ENCODE peak calls at places on chromosome 10, in six cellular contexts. O, W, K, C, H and Z are unnamed samples.

GRCh38 chr10:28958468-28958867 is 281.1 kb downstream of the BAMBI start:
- DNase-seq in C (no peak), K (no peak), H (no peak), W (no peak), O (no peak), Z (no peak)

GRCh38 chr10:86795353-86795752 is 38.9 kb downstream of the BMPR1A start:
- DNase-seq in C (no peak), K (no peak), H (no peak), O (peak; percentile 12), W (no peak), Z (peak; percentile 34)

GRCh38 chr10:3776796-3777571 is 8.0 kb downstream of the KLF6 start:
- DNase-seq in W (peak; percentile 78), H (no peak), O (peak; percentile 58), C (no peak), K (no peak), Z (peak; percentile 59)

GRCh38 chr10:86287966-86288579 is 78.5 kb downstream of the GRID1 start:
- DNase-seq in K (no peak), C (no peak), W (no peak), H (no peak), O (no peak), Z (no peak)

GRCh38 chr10:78977761-78978305 is 90.9 kb upstream of the ZMIZ1 start:
- DNase-seq in K (no peak), O (peak; percentile 89), W (no peak), H (no peak), C (no peak), Z (no peak)

GRCh38 chr10:108421256-108421655 is 1256.8 kb upstream of the SORCS1 start:
- DNase-seq in H (no peak), O (no peak), W (no peak), C (no peak), K (no peak), Z (no peak)

GRCh38 chr10:125095776-125096175 is 64.6 kb downstream of the CTBP2 start:
- DNase-seq in C (no peak), W (no peak), K (no peak), H (no peak), O (no peak), Z (no peak)

GRCh38 chr10:95133997-95134396 is 60.0 kb upstream of the ACSM6 start:
- DNase-seq in C (no peak), K (no peak), W (no peak), H (no peak), O (no peak), Z (no peak)

GRCh38 chr10:18290651-18291313 is 150.6 kb downstream of the CACNB2 start:
- DNase-seq in W (no peak), C (no peak), O (no peak), H (no peak), K (no peak), Z (no peak)

GRCh38 chr10:99484626-99485581 is 47.8 kb upstream of the NKX2-3 start:
- DNase-seq in W (no peak), O (peak; percentile 2), C (peak; percentile 24), H (no peak), K (no peak), Z (no peak)

GRCh38 chr10:115654961-115655360 is 561.8 kb downstream of the ATRNL1 start:
- DNase-seq in O (no peak), K (no peak), W (no peak), C (no peak), H (no peak), Z (no peak)

DNA sequence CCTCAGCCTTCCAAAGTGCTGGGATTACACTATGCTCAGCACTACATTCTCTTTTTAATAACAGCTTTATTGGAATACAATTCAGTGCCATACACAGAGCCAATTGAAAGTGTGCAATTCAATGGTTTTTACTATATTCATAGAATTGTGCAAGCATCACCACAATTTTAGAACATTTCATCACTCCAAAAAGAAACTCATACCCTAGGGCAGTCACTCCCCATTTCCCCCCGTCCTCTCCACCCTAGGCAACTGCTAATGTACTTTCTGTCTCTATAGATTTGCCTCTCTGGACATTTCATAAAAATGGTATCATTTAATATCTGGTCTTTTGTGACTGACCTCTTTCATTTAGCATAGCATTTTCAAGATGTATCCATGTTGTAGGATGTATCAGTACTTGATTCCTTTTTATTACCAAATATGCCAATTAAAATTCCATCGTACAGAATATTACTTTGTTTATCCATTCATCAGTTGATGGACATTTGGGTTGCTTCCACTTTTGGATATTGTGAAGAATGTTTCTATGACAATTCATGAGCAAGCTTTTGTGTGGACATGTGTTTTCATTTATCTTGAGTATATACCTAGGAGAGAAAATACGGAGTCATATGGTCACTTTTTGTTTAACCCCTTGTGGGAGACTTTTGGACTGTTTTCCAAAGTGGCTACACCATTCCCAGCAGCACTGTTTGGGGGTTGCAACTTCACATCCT is 6.3 kb upstream of the XPNPEP1 start:
- DNase-seq in C (no peak), W (no peak), O (no peak), H (no peak), K (no peak), Z (no peak)
- H3K4me2 ChIP-seq in C (no peak overlapping the region), W (no peak overlapping the region), O (no peak overlapping the region), H (no peak overlapping the region), K (no peak overlapping the region), Z (no peak overlapping the region)

GRCh38 chr10:114242235-114242634 is 3.2 kb downstream of the VWA2 start:
- DNase-seq in W (no peak), O (no peak), H (no peak), K (no peak), C (no peak), Z (no peak)

GRCh38 chr10:114243661-114244060 is 4.6 kb downstream of the VWA2 start:
- DNase-seq in W (no peak), K (no peak), H (no peak), C (no peak), O (no peak), Z (no peak)

GRCh38 chr10:114239994-114240345 is 916 bp downstream of the VWA2 start:
- DNase-seq in O (no peak), W (no peak), K (no peak), C (no peak), H (no peak), Z (no peak)

GRCh38 chr10:114244126-114244525 is 5.1 kb downstream of the VWA2 start:
- DNase-seq in K (no peak), H (no peak), C (no peak), O (no peak), W (no peak), Z (no peak)

DNA sequence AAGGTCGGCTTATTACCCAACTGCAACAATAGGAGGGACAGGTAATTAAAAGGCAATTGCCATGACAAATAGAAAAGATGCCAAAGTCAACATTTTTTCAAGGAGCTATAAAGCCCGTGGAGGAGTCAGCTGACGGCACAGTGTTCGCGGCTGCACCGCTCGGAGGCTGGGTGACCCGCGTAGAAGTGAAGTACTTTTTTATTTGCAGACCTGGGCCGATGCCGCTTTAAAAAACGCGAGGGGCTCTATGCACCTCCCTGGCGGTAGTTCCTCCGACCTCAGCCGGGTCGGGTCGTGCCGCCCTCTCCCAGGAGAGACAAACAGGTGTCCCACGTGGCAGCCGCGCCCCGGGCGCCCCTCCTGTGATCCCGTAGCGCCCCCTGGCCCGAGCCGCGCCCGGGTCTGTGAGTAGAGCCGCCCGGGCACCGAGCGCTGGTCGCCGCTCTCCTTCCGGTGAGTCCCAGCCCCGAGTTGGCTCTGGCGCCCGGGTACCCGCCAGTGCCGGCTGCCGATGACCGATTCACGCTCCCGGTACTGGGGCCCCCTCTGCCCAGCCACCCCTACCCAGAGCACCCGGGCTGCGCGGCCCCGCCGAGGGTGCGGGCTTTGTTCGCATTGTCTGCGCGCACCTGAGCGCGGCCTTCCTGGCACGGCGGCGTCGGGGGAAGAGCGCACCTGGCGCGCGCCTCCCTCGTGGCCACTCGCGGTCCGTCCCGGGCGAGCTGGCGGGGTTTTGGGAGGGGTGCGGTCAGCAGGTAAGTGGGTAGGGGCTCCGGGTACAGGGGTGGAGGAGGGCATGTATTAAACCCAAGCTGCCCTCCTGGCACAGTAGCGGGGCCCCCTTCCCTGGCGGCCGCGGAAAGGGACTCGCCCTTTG is at the start of gene VWA2:
- DNase-seq in H (no peak), W (peak; percentile 16), K (no peak), C (no peak), O (no peak), Z (no peak)
- TF ChIP-seq EZH2 in H (no peak), W (peak; percentile 77), K (peak; percentile 51), C (no peak), O (peak; percentile 88), Z (no peak)

GRCh38 chr10:119030421-119031250 is 1.1 kb downstream of the NANOS1 start:
- DNase-seq in W (peak; percentile 51), H (peak; percentile 62), C (peak; percentile 40), O (peak; percentile 52), K (no peak), Z (peak; percentile 64)
- TF ChIP-seq MAX in W (no peak), H (peak; percentile 57), C (peak; percentile 80), O (peak; percentile 89), K (peak; percentile 85), Z (peak; percentile 89)

DNA sequence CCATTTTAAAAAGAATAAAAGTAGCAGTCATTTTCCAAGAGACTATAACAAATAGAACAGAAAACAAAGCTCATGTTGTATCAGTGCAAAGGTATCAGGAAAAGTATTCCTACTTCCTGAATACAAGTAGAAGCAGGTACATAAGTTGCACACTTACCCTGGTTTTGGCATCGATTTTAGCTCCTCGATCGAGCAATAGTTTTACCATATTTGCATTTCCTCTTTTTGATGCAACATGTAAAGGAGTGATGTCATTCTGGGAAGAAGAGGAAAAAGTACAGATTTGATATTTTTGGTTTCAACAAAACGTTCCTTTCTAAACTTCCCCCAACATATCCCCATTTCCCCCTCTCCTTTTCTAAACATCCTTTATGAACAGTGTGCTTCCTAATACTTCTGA is 155.1 kb downstream of the ANK3 start:
- DNase-seq in H (no peak), K (no peak), O (no peak), W (no peak), C (no peak), Z (no peak)
- H3K4me2 ChIP-seq in H (no peak overlapping the region), K (no peak overlapping the region), O (no peak overlapping the region), W (no peak overlapping the region), C (no peak overlapping the region), Z (no peak overlapping the region)

GRCh38 chr10:11869211-11869610 is 46.1 kb downstream of the PROSER2 start:
- DNase-seq in H (no peak), W (no peak), K (no peak), O (no peak), C (no peak), Z (no peak)

GRCh38 chr10:11870900-11871407 is 47.8 kb downstream of the PROSER2 start:
- DNase-seq in K (no peak), C (no peak), H (no peak), W (no peak), O (no peak), Z (no peak)

GRCh38 chr10:11869743-11870460 is 46.7 kb downstream of the PROSER2 start:
- DNase-seq in H (no peak), K (no peak), O (no peak), C (no peak), W (no peak), Z (no peak)

GRCh38 chr10:11871470-11871869 is 48.3 kb downstream of the PROSER2 start:
- DNase-seq in O (no peak), H (no peak), W (peak; percentile 73), C (no peak), K (no peak), Z (no peak)

DNA sequence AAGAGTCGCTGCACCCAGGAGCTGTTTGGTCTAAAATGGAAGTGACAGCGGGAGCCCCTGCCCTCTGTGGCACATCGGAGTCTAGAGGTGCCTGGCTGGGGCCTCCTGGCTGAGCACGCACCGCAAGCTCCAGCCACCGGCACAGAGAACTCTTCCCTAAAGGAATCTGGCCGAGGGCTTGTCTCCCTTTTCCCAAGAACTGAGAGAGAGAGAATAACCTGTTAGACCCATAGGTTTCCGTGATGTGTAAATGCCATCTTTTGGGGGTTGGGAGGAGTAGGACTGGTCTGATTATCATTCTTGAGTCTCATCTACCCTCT is 47.3 kb downstream of the PROSER2 start:
- DNase-seq in H (no peak), W (no peak), O (no peak), K (no peak), C (no peak), Z (no peak)
- TF ChIP-seq EZH2 in H (no peak), W (no peak), O (no peak), K (no peak), C (no peak), Z (no peak)

GRCh38 chr10:4981722-4982471 is 18.7 kb downstream of the AKR1C1 start:
- DNase-seq in H (no peak), C (peak; percentile 62), O (peak; percentile 79), W (peak; percentile 62), K (peak; percentile 19), Z (peak; percentile 26)
- TF ChIP-seq MAX in H (no peak), C (peak; percentile 40), O (peak; percentile 52), W (no peak), K (no peak), Z (no peak)